ENCODE peak calls at places on chromosomes 4 and X, in seven cellular contexts. S, C, A, Z, V, L and E are unnamed samples.

GRCh38 chr4:168309781-168310180 is 8.8 kb downstream of the DDX60 start:
- DNase-seq in S (no peak), C (no peak), A (peak; percentile 44), Z (no peak), V (no peak), L (peak; percentile 31), E (no peak)

GRCh38 chrX:133290076-133290475 is 71.9 kb upstream of the TFDP3 start:
- DNase-seq in S (no peak), C (no peak), A (no peak), Z (no peak), V (no peak), L (no peak), E (no peak)

GRCh38 chrX:134821370-134821769 is 163.1 kb upstream of the PLAC1 start:
- DNase-seq in S (no peak), C (no peak), A (no peak), Z (no peak), V (no peak), L (no peak), E (no peak)

GRCh38 chrX:153725832-153726285 is 1.2 kb downstream of the ABCD1 start:
- DNase-seq in S (no peak), C (no peak), A (no peak), Z (no peak), V (no peak), L (no peak), E (no peak)

GRCh38 chrX:125492439-125492838 is 172.8 kb downstream of the TEX13C start:
- DNase-seq in S (no peak), C (no peak), A (no peak), Z (no peak), V (no peak), L (no peak), E (no peak)

GRCh38 chr4:56240554-56241190 is 146.6 kb downstream of the AASDH start:
- DNase-seq in S (no peak), C (no peak), A (no peak), Z (no peak), V (no peak), L (no peak), E (no peak)

GRCh38 chr4:166259081-166259480 is 386.0 kb downstream of the TLL1 start:
- DNase-seq in S (no peak), C (no peak), A (no peak), Z (no peak), V (no peak), L (no peak), E (no peak)

GRCh38 chrX:87409113-87409841 is 108.3 kb upstream of the KLHL4 start:
- DNase-seq in S (peak; percentile 36), C (no peak), A (peak; percentile 81), Z (no peak), V (peak; percentile 7), L (peak; percentile 3), E (no peak)

GRCh38 chr4:2041234-2042130 is 17.6 kb upstream of the NAT8L start:
- DNase-seq in S (peak; percentile 81), C (peak; percentile 74), A (peak; percentile 91), Z (peak; percentile 77), V (peak; percentile 47), L (peak; percentile 82), E (peak; percentile 85)

GRCh38 chr4:75542824-75543223 is 13.0 kb upstream of the ODAPH start:
- DNase-seq in S (no peak), C (no peak), A (no peak), Z (no peak), V (no peak), L (no peak), E (no peak)

GRCh38 chr4:22202351-22203343 is 254.1 kb upstream of the KCNIP4 start:
- DNase-seq in S (no peak), C (no peak), A (no peak), Z (no peak), V (no peak), L (peak; percentile 17), E (no peak)

GRCh38 chrX:56974408-56974807 is 20.9 kb downstream of the SPIN3 start:
- DNase-seq in S (no peak), C (no peak), A (no peak), Z (no peak), V (no peak), L (no peak), E (no peak)

GRCh38 chrX:370963-371745 is 15.6 kb downstream of the PPP2R3B start:
- DNase-seq in S (no peak), C (no peak), A (no peak), Z (no peak), V (no peak), L (no peak), E (no peak)

GRCh38 chrX:373641-374471 is 12.9 kb downstream of the PPP2R3B start:
- DNase-seq in S (peak; percentile 17), C (no peak), A (peak; percentile 36), Z (peak; percentile 15), V (peak; percentile 43), L (no peak), E (no peak)

GRCh38 chrX:372856-373640 is 13.7 kb downstream of the PPP2R3B start:
- DNase-seq in S (no peak), C (no peak), A (no peak), Z (no peak), V (no peak), L (no peak), E (no peak)

GRCh38 chrX:370244-370962 is 16.3 kb downstream of the PPP2R3B start:
- DNase-seq in S (no peak), C (no peak), A (no peak), Z (no peak), V (no peak), L (no peak), E (no peak)

GRCh38 chrX:371907-372306 is 14.8 kb downstream of the PPP2R3B start:
- DNase-seq in S (no peak), C (no peak), A (no peak), Z (no peak), V (no peak), L (no peak), E (no peak)
- H3K4me3 ChIP-seq in S (no peak overlapping the region), C (no peak overlapping the region), A (no peak overlapping the region), Z (no peak overlapping the region), V (no peak overlapping the region), L (no peak overlapping the region), E (no peak overlapping the region)

DNA sequence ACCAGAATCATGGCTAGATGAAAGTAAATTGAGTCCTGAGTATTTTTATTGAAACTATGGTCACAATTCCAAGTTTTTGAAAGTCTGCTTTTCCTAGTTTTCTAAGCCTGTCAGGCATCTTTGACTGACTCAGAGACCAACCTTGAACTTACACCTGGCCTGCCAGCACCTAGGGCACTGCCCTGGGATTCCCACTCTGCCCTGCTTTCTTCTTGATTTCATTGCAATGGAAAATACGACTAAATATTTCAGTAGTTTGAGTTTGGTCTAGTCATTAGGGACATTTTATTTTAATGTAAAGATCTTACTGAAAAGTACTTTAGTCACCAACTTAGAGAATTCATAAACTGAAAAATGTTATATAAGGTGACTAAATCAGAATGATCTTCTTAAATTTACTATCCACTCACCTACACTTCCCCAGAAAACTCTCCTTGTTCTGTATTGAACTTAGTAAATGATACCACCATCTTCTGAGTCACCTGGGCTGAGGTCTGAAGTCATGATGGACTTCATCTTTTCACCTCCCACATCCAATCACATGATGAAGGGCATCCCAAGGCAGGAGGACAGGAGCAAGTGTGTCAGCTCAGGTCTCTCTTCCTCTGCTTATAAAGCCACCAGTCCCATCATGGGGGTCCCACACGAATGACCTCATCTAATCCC is 11.6 kb upstream of the PYURF start:
- DNase-seq in S (no peak), C (no peak), A (no peak), Z (no peak), V (no peak), L (no peak), E (no peak)
- H3K4me3 ChIP-seq in S (no peak overlapping the region), C (no peak overlapping the region), A (no peak overlapping the region), Z (no peak overlapping the region), V (no peak overlapping the region), L (no peak overlapping the region), E (no peak overlapping the region)

GRCh38 chrX:129957241-129958099 is 25.0 kb upstream of the BCORL1 start:
- DNase-seq in S (peak; percentile 84), C (peak; percentile 16), A (peak; percentile 64), Z (no peak), V (peak; percentile 65), L (peak; percentile 71), E (no peak)

GRCh38 chrX:129958814-129959492 is 23.5 kb upstream of the BCORL1 start:
- DNase-seq in S (no peak), C (no peak), A (no peak), Z (no peak), V (no peak), L (no peak), E (no peak)

GRCh38 chrX:129961180-129962083 is 21.0 kb upstream of the BCORL1 start:
- DNase-seq in S (peak; percentile 54), C (peak; percentile 58), A (no peak), Z (peak; percentile 61), V (peak; percentile 82), L (peak; percentile 83), E (no peak)

GRCh38 chrX:129956765-129957164 is 25.7 kb upstream of the BCORL1 start:
- DNase-seq in S (no peak), C (no peak), A (no peak), Z (no peak), V (no peak), L (no peak), E (no peak)

GRCh38 chrX:129959493-129959832 is 23.0 kb upstream of the BCORL1 start:
- DNase-seq in S (no peak), C (no peak), A (no peak), Z (no peak), V (peak; percentile 21), L (peak; percentile 42), E (no peak)
- H3K4me3 ChIP-seq in S (no peak overlapping the region), C (no peak overlapping the region), A (no peak overlapping the region), Z (no peak overlapping the region), V (no peak overlapping the region), L (no peak overlapping the region), E (no peak overlapping the region)

GRCh38 chr4:74190332-74190731 is 32.4 kb downstream of the MTHFD2L start:
- DNase-seq in S (no peak), C (no peak), A (no peak), Z (no peak), V (no peak), L (no peak), E (no peak)

GRCh38 chr4:74190919-74191397 is 33.0 kb downstream of the MTHFD2L start:
- DNase-seq in S (no peak), C (no peak), A (no peak), Z (no peak), V (no peak), L (no peak), E (no peak)

GRCh38 chr4:74189331-74190043 is 31.6 kb downstream of the MTHFD2L start:
- DNase-seq in S (peak; percentile 32), C (no peak), A (no peak), Z (peak; percentile 29), V (no peak), L (peak; percentile 23), E (peak; percentile 25)

DNA sequence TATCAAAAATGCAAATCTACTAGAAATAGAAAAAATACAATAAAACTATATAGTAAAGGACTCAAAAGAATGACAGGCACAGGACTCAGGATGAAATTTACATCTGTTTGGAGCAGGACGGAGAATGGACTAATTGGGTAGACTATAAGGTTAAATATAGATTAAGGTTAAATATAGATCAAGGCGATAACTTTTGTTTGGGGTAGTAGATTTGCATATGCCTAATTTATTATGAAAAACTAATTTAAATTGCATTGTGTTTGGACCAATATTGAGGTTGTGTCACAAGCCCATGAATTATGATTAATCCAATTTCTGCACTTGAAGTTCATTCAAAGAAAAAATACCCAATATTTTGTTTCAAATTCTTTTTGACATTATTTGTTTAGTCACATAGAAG is 31.0 kb downstream of the MTHFD2L start:
- DNase-seq in S (no peak), C (no peak), A (no peak), Z (no peak), V (no peak), L (no peak), E (no peak)
- H3K4me3 ChIP-seq in S (no peak overlapping the region), C (no peak overlapping the region), A (no peak overlapping the region), Z (no peak overlapping the region), V (no peak overlapping the region), L (no peak overlapping the region), E (no peak overlapping the region)

GRCh38 chr4:54229631-54230478 is 762 bp downstream of the PDGFRA start:
- DNase-seq in S (no peak), C (no peak), A (no peak), Z (no peak), V (no peak), L (no peak), E (no peak)
- H3K4me3 ChIP-seq in S (peak overlapping the region; percentile 24), C (no peak overlapping the region), A (peak overlapping the region; percentile 81), Z (no peak overlapping the region), V (no peak overlapping the region), L (peak overlapping the region; percentile 9), E (peak overlapping the region; percentile 15)